ENCODE peak calls at places on chromosomes 11 and 22, in nine cellular contexts. H is activated naive CD4-positive, alpha-beta T cell; U is GM04504; C is fibroblast of the conjunctiva; Y is mesothelial cell of epicardium; A is GM10248; Z is nephron progenitor cell; Q is B cell; F is right cardiac atrium. M is an unnamed sample.

GRCh38 chr11:129658558-129658882 is 157.1 kb upstream of the TMEM45B start:
- DNase-seq in F (no peak), U (no peak), A (no peak), Q (no peak), Z (peak), C (no peak), H (no peak), Y (no peak), M (no peak)

GRCh38 chr11:30984827-30985226 is 384.7 kb downstream of the DCDC1 start:
- DNase-seq in C (no peak), Q (no peak), U (no peak), Y (no peak), F (no peak), Z (no peak), H (no peak), A (no peak), M (no peak)

GRCh38 chr11:83002047-83002446 is 69.7 kb downstream of the RAB30 start:
- DNase-seq in Y (no peak), F (peak), U (no peak), H (no peak), C (no peak), Z (no peak), Q (no peak), A (no peak), M (no peak)

GRCh38 chr11:45193695-45194094 is 47.3 kb downstream of the PRDM11 start:
- DNase-seq in F (peak), Q (no peak), Y (no peak), A (no peak), H (no peak), U (no peak), Z (no peak), C (no peak), M (no peak)

GRCh38 chr11:128632151-128632791 is 44.9 kb upstream of the ETS1 start:
- DNase-seq in A (peak), F (no peak), U (no peak), Q (peak), H (no peak), Z (peak), C (peak), Y (no peak), M (peak)

GRCh38 chr11:63850946-63851345 is 12.0 kb downstream of the MARK2 start:
- DNase-seq in H (no peak), C (no peak), Z (no peak), Y (no peak), U (no peak), A (no peak), Q (no peak), F (no peak), M (peak)

GRCh38 chr11:75782540-75783263 is 14.1 kb downstream of the DGAT2 start:
- DNase-seq in F (no peak), Q (no peak), C (no peak), Y (no peak), A (no peak), U (no peak), H (no peak), Z (no peak), M (peak)

GRCh38 chr11:2555376-2555775 is 110.6 kb downstream of the KCNQ1 start:
- DNase-seq in C (no peak), H (no peak), Q (no peak), Y (no peak), F (no peak), Z (no peak), A (no peak), U (no peak), M (peak)

GRCh38 chr11:120181446-120181992 is 29.3 kb upstream of the OAF start:
- DNase-seq in C (no peak), A (no peak), F (no peak), U (no peak), Q (no peak), Z (no peak), H (no peak), Y (no peak), M (peak)

GRCh38 chr11:79273781-79274180 is 167.0 kb downstream of the TENM4 start:
- DNase-seq in F (no peak), Z (peak), Q (no peak), U (no peak), C (no peak), Y (no peak), H (no peak), A (no peak), M (no peak)

GRCh38 chr11:61930936-61931335 is 13.6 kb upstream of the RAB3IL1 start:
- DNase-seq in C (no peak), Y (no peak), Q (no peak), Z (no peak), H (no peak), F (no peak), A (no peak), U (no peak), M (no peak)

GRCh38 chr22:28299760-28300159 is 379.9 kb downstream of the TTC28 start:
- DNase-seq in Z (no peak), C (no peak), A (no peak), F (no peak), U (no peak), H (no peak), Y (no peak), Q (no peak), M (no peak)

GRCh38 chr11:102891736-102892135 is 17.0 kb upstream of the MMP12 start:
- DNase-seq in U (no peak), F (no peak), A (no peak), Q (no peak), Z (no peak), H (no peak), C (no peak), Y (no peak), M (no peak)

GRCh38 chr22:37340331-37341262 is 58.3 kb downstream of the CYTH4 start:
- DNase-seq in U (no peak), Q (no peak), C (no peak), Z (peak), H (no peak), A (no peak), Y (no peak), F (no peak), M (no peak)

GRCh38 chr11:104151404-104152204 is 12.3 kb downstream of the PDGFD start:
- DNase-seq in Q (no peak), H (no peak), U (no peak), Y (no peak), Z (no peak), F (no peak), A (no peak), C (no peak), M (no peak)

GRCh38 chr11:108788565-108789199 is 123.8 kb downstream of the DDX10 start:
- DNase-seq in A (peak), Y (no peak), Z (no peak), Q (no peak), U (peak), F (no peak), H (no peak), C (peak), M (no peak)

GRCh38 chr22:17772963-17773605 is 1.2 kb downstream of the BID start:
- DNase-seq in Y (no peak), Z (no peak), Q (no peak), U (no peak), C (no peak), A (no peak), H (no peak), F (no peak), M (peak)

GRCh38 chr11:36053901-36054300 is 110.0 kb downstream of the LDLRAD3 start:
- DNase-seq in F (no peak), Y (no peak), A (no peak), C (no peak), Q (no peak), Z (no peak), H (no peak), U (no peak), M (no peak)

GRCh38 chr11:128518493-128519207 is 68.7 kb downstream of the ETS1 start:
- DNase-seq in Y (no peak), U (no peak), Q (no peak), C (no peak), A (no peak), Z (no peak), H (no peak), F (no peak), M (no peak)

GRCh38 chr11:133041165-133041564 is 491.1 kb downstream of the OPCML start:
- DNase-seq in U (no peak), Q (no peak), F (no peak), C (no peak), Z (no peak), A (no peak), Y (no peak), H (no peak), M (no peak)

GRCh38 chr22:45626198-45626651 is 45.4 kb upstream of the ATXN10 start:
- DNase-seq in Z (no peak), Y (no peak), Q (no peak), H (no peak), F (no peak), C (no peak), A (no peak), U (no peak), M (peak)

GRCh38 chr22:31897842-31898241 is 46.5 kb upstream of the YWHAH start:
- DNase-seq in Q (no peak), F (no peak), A (no peak), Y (no peak), C (no peak), U (peak), Z (no peak), H (no peak), M (peak)

GRCh38 chr22:19579113-19579811 is 55.1 kb upstream of the CLDN5 start:
- DNase-seq in Z (no peak), A (no peak), H (no peak), Y (no peak), U (no peak), C (no peak), F (no peak), Q (no peak), M (no peak)

GRCh38 chr11:123301696-123302400 is 106.8 kb upstream of the CLMP start:
- DNase-seq in Q (peak), U (no peak), Y (peak), A (peak), C (no peak), Z (peak), H (peak), F (peak), M (peak)

GRCh38 chr11:67667490-67668190 is 6.8 kb downstream of the ALDH3B2 start:
- DNase-seq in C (no peak), H (no peak), F (no peak), Q (peak), A (peak), U (no peak), Y (no peak), Z (no peak), M (peak)

GRCh38 chr11:68306636-68307035 is 5.8 kb upstream of the LRP5 start:
- DNase-seq in Q (no peak), Z (no peak), H (no peak), Y (no peak), C (no peak), U (no peak), A (no peak), F (no peak), M (no peak)

GRCh38 chr11:107953506-107953905 is 25.3 kb downstream of the RAB39A start:
- DNase-seq in C (no peak), Q (no peak), Y (no peak), Z (no peak), H (no peak), U (no peak), A (no peak), F (no peak), M (no peak)

GRCh38 chr11:1059759-1060158 is 14.9 kb upstream of the MUC2 start:
- DNase-seq in Q (no peak), H (no peak), A (no peak), C (no peak), Y (no peak), F (no peak), Z (peak), U (no peak), M (no peak)

GRCh38 chr22:50175921-50176849 is 5.7 kb downstream of the PANX2 start:
- DNase-seq in Z (peak), F (no peak), C (no peak), A (no peak), Y (no peak), Q (no peak), U (no peak), H (no peak), M (no peak)

GRCh38 chr11:14300661-14301304 is 58.2 kb downstream of the RRAS2 start:
- DNase-seq in Z (peak), Y (no peak), H (no peak), C (peak), Q (peak), F (peak), A (peak), U (peak), M (no peak)

GRCh38 chr11:111097191-111097590 is 148.3 kb upstream of the POU2AF2 start:
- DNase-seq in U (peak), Q (no peak), C (peak), F (peak), Y (no peak), A (no peak), H (no peak), Z (no peak), M (no peak)

GRCh38 chr22:30423296-30423958 is 2.1 kb upstream of the MTFP1 start:
- DNase-seq in A (no peak), Q (no peak), F (no peak), U (no peak), Y (no peak), H (peak), Z (no peak), C (no peak), M (peak)

GRCh38 chr11:122007611-122008071 is 108.4 kb downstream of the BLID start:
- DNase-seq in Z (no peak), Y (no peak), C (peak), Q (no peak), F (peak), U (no peak), H (no peak), A (no peak), M (no peak)

GRCh38 chr11:22491826-22492225 is 133.8 kb downstream of the FANCF start:
- DNase-seq in Y (no peak), Z (peak), U (peak), F (no peak), Q (no peak), H (no peak), A (no peak), C (peak), M (no peak)

GRCh38 chr11:81237139-81237538 is 1496.5 kb downstream of the FAM181B start:
- DNase-seq in F (no peak), A (no peak), Z (peak), Y (no peak), U (no peak), C (peak), H (no peak), Q (no peak), M (no peak)

GRCh38 chr11:131685206-131685605 is 314.8 kb downstream of the NTM start:
- DNase-seq in Z (no peak), F (no peak), A (no peak), C (no peak), U (no peak), H (no peak), Q (no peak), Y (no peak), M (no peak)

GRCh38 chr11:111793863-111794262 is 27.7 kb upstream of the PPP2R1B start:
- DNase-seq in Q (no peak), Y (no peak), A (no peak), F (peak), Z (no peak), H (no peak), U (peak), C (peak), M (no peak)

GRCh38 chr11:6333112-6333511 is 12.8 kb upstream of the CAVIN3 start:
- DNase-seq in F (no peak), U (no peak), Z (no peak), H (no peak), Y (no peak), A (no peak), C (no peak), Q (no peak), M (no peak)

GRCh38 chr11:118786657-118787056 is 4.3 kb downstream of the DDX6 start:
- DNase-seq in H (no peak), C (no peak), A (no peak), Y (no peak), U (no peak), Z (no peak), Q (no peak), F (no peak), M (no peak)